ENCODE peak calls at places on chromosomes 1 and 21, in nine cellular contexts. X is uterus; L is cardiac muscle cell; P is CD8-positive, alpha-beta T cell; H is brain microvascular endothelial cell; E is lower lobe of right lung; W is effector memory CD4-positive, alpha-beta T cell; R is HCT116; U is stomach. G is an unnamed sample.

GRCh38 chr1:47696404-47696910 is 258.6 kb downstream of the FOXD2 start:
- DNase-seq in X (no peak), L (no peak), P (no peak), H (no peak), E (no peak), W (no peak), R (no peak), U (no peak), G (no peak)

GRCh38 chr1:16724718-16725438 is 15.4 kb upstream of the RNU1-4 start:
- DNase-seq in X (no peak), L (no peak), P (no peak), H (no peak), E (no peak), W (no peak), R (no peak), U (peak; percentile 40), G (peak; percentile 28)

GRCh38 chr21:41167348-41168342 is at the start of gene BACE2:
- DNase-seq in X (peak; percentile 83), L (peak; percentile 88), P (peak; percentile 29), H (peak; percentile 33), E (peak; percentile 79), W (no peak), R (no peak), U (peak; percentile 86), G (peak; percentile 89)

GRCh38 chr1:161946071-161946987 is 77.3 kb downstream of the OLFML2B start:
- DNase-seq in X (no peak), L (peak; percentile 57), P (no peak), H (peak; percentile 81), E (no peak), W (no peak), R (no peak), U (no peak), G (no peak)

GRCh38 chr1:5333326-5333725 is 658.9 kb downstream of the NPHP4 start:
- DNase-seq in X (no peak), L (no peak), P (no peak), H (no peak), E (no peak), W (no peak), R (no peak), U (no peak), G (no peak)

GRCh38 chr1:150912623-150913022 is 13.5 kb upstream of the SETDB1 start:
- DNase-seq in X (no peak), L (no peak), P (no peak), H (no peak), E (no peak), W (no peak), R (no peak), U (no peak), G (no peak)

GRCh38 chr1:179883739-179884138 is 1.7 kb downstream of the TOR1AIP1 start:
- DNase-seq in X (no peak), L (no peak), P (peak; percentile 79), H (no peak), E (no peak), W (peak; percentile 64), R (no peak), U (no peak), G (no peak)

GRCh38 chr1:36771678-36772284 is 262.5 kb downstream of the GRIK3 start:
- DNase-seq in X (no peak), L (no peak), P (no peak), H (no peak), E (no peak), W (no peak), R (no peak), U (no peak), G (no peak)

GRCh38 chr1:111832521-111833155 is 76.9 kb downstream of the DDX20 start:
- DNase-seq in X (no peak), L (no peak), P (no peak), H (no peak), E (no peak), W (no peak), R (no peak), U (no peak), G (no peak)

GRCh38 chr1:167412072-167412471 is 106.3 kb downstream of the CD247 start:
- DNase-seq in X (no peak), L (no peak), P (no peak), H (no peak), E (no peak), W (no peak), R (no peak), U (no peak), G (no peak)

GRCh38 chr1:67722292-67722944 is 37.4 kb downstream of the GADD45A start:
- DNase-seq in X (no peak), L (peak; percentile 50), P (no peak), H (no peak), E (no peak), W (no peak), R (no peak), U (no peak), G (no peak)

GRCh38 chr1:22643928-22644327 is 495 bp downstream of the C1QC start:
- DNase-seq in X (no peak), L (no peak), P (no peak), H (no peak), E (no peak), W (no peak), R (no peak), U (no peak), G (no peak)
- H3K27ac ChIP-seq in X (no peak overlapping the region), L (no peak overlapping the region), P (no peak overlapping the region), H (no peak overlapping the region), E (peak overlapping the region; percentile 65), W (no peak overlapping the region), R (no peak overlapping the region), U (peak overlapping the region; percentile 29), G (no peak overlapping the region)

GRCh38 chr21:45306832-45307571 is 19.3 kb upstream of the POFUT2 start:
- DNase-seq in X (peak; percentile 87), L (peak; percentile 97), P (no peak), H (peak; percentile 93), E (peak; percentile 72), W (no peak), R (no peak), U (peak; percentile 51), G (no peak)
- H3K27ac ChIP-seq in X (peak overlapping the region; percentile 75), L (no peak overlapping the region), P (no peak overlapping the region), H (peak overlapping the region; percentile 98), E (peak overlapping the region; percentile 65), W (no peak overlapping the region), R (no peak overlapping the region), U (peak overlapping the region; percentile 75), G (peak overlapping the region; percentile 50)

GRCh38 chr1:8664887-8665286 is 152.6 kb downstream of the RERE start:
- DNase-seq in X (no peak), L (no peak), P (no peak), H (no peak), E (no peak), W (no peak), R (no peak), U (no peak), G (no peak)

GRCh38 chr1:8667869-8668595 is 149.4 kb downstream of the RERE start:
- DNase-seq in X (peak; percentile 40), L (peak; percentile 43), P (no peak), H (no peak), E (no peak), W (no peak), R (no peak), U (no peak), G (no peak)

GRCh38 chr1:8663915-8664331 is 153.5 kb downstream of the RERE start:
- DNase-seq in X (peak; percentile 37), L (peak; percentile 74), P (no peak), H (no peak), E (peak; percentile 52), W (no peak), R (no peak), U (peak; percentile 35), G (no peak)

GRCh38 chr1:8665824-8666223 is 151.6 kb downstream of the RERE start:
- DNase-seq in X (no peak), L (no peak), P (no peak), H (no peak), E (no peak), W (no peak), R (no peak), U (no peak), G (no peak)

DNA sequence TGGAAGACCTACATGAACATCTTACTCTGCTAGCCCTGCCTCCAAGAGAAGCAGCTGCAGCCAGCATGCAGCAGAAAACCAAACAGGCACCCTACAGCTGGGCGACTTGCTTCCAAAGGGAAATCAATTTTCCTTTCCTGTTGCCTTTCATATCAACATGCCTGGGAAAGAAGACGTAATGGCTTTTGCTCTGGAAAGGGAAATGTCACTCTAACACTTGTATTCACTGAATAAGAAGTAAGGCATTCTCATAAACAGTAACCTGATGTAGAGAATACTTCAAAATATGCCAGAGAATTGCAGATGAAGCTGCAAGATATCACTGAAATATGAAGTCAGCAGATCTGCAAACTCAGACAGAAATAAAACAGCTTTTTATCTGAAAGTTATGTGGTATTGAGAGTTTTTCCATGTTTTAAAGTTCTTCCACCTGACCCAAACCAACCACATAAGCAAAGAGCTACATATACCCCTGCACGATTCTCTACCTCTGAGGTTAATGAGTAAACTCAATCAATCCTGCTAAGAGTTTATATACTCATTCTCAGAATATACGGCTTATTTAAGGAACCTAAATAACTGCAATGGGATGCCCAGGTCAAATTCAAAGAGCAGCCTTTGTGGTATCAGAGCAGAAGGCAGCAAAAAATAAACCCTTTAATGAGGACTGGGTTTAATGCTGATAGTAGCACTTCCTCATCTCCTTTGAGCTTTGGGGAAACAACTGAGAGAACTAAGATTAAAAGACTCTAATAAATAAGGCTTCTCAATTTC is 150.9 kb downstream of the RERE start:
- DNase-seq in X (no peak), L (peak; percentile 31), P (no peak), H (no peak), E (no peak), W (no peak), R (no peak), U (no peak), G (no peak)
- H3K27ac ChIP-seq in X (peak overlapping the region; percentile 89), L (peak overlapping the region; percentile 49), P (no peak overlapping the region), H (no peak overlapping the region), E (no peak overlapping the region), W (no peak overlapping the region), R (no peak overlapping the region), U (no peak overlapping the region), G (no peak overlapping the region)

GRCh38 chr1:1299686-1300351 is 7.9 kb downstream of the ACAP3 start:
- DNase-seq in X (no peak), L (no peak), P (no peak), H (no peak), E (no peak), W (no peak), R (no peak), U (no peak), G (no peak)

GRCh38 chr1:1297802-1298424 is 9.8 kb downstream of the ACAP3 start:
- DNase-seq in X (no peak), L (no peak), P (no peak), H (no peak), E (no peak), W (no peak), R (no peak), U (no peak), G (no peak)

GRCh38 chr1:1298861-1299685 is 8.7 kb downstream of the ACAP3 start:
- DNase-seq in X (no peak), L (no peak), P (no peak), H (no peak), E (no peak), W (no peak), R (no peak), U (no peak), G (no peak)

GRCh38 chr1:1302006-1302430 is 5.7 kb downstream of the ACAP3 start:
- DNase-seq in X (no peak), L (no peak), P (no peak), H (no peak), E (no peak), W (no peak), R (no peak), U (no peak), G (no peak)

DNA sequence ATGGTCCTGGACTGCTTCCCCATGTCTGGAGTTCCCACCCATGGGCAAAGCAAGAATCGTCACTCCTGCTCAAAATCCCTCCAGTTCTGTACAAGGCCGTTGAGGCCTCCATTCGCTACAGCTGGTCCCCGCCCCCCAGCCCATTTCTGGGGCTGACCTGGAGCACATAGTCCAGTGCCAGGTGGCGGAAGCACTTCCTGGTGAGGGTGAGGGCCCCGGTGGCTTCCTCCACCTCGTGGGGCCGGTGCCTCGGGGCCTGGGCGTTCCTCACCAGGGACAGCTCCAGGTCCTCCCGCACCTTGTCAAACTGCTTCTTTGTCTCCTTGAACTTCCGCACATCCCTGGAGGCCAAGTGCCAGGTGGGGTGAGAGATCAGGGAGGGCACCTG is 7.4 kb downstream of the ACAP3 start:
- DNase-seq in X (no peak), L (no peak), P (no peak), H (no peak), E (no peak), W (no peak), R (no peak), U (no peak), G (no peak)
- H3K27ac ChIP-seq in X (no peak overlapping the region), L (no peak overlapping the region), P (no peak overlapping the region), H (no peak overlapping the region), E (no peak overlapping the region), W (no peak overlapping the region), R (no peak overlapping the region), U (no peak overlapping the region), G (no peak overlapping the region)

G was measured in prostate gland.